ENCODE peak calls at places on chromosomes 11 and 22, in ten cellular contexts. One of them, this sample, is unnamed. For H3K4me1, the result is how much of the 10 kb centered on the place peaks cover.

GRCh38 chr11:94546886-94547285 is 3.2 kb downstream of the FUT4 start:
- DNase-seq in mesendoderm: no peak
- DNase-seq in GM23338: no peak
- DNase-seq in Peyer's patch: peak
- DNase-seq in ovary: no peak
- DNase-seq in transverse colon: peak
- DNase-seq in CD4-positive, CD25-positive, alpha-beta regulatory T cell: peak
- DNase-seq in CD8-positive, alpha-beta T cell: no peak
- DNase-seq in Karpas-422: peak
- DNase-seq in HAP-1: peak
- DNase-seq in this sample: no peak

GRCh38 chr11:27938011-27938410 is 169.9 kb downstream of the KIF18A start:
- DNase-seq in CD4-positive, CD25-positive, alpha-beta regulatory T cell: no peak
- DNase-seq in Karpas-422: peak
- DNase-seq in Peyer's patch: no peak
- DNase-seq in mesendoderm: no peak
- DNase-seq in CD8-positive, alpha-beta T cell: no peak
- DNase-seq in ovary: no peak
- DNase-seq in transverse colon: no peak
- DNase-seq in GM23338: no peak
- DNase-seq in HAP-1: no peak
- DNase-seq in this sample: no peak

GRCh38 chr11:16986434-16987204 is 27.6 kb downstream of the PLEKHA7 start:
- DNase-seq in transverse colon: peak
- DNase-seq in CD4-positive, CD25-positive, alpha-beta regulatory T cell: peak
- DNase-seq in mesendoderm: peak
- DNase-seq in Karpas-422: peak
- DNase-seq in HAP-1: no peak
- DNase-seq in Peyer's patch: peak
- DNase-seq in GM23338: peak
- DNase-seq in CD8-positive, alpha-beta T cell: peak
- DNase-seq in ovary: peak
- DNase-seq in this sample: peak

GRCh38 chr22:26800858-26801257 is 143.5 kb downstream of the MIAT start:
- DNase-seq in ovary: no peak
- DNase-seq in CD8-positive, alpha-beta T cell: no peak
- DNase-seq in mesendoderm: peak
- DNase-seq in Peyer's patch: no peak
- DNase-seq in GM23338: peak
- DNase-seq in HAP-1: no peak
- DNase-seq in transverse colon: no peak
- DNase-seq in Karpas-422: no peak
- DNase-seq in CD4-positive, CD25-positive, alpha-beta regulatory T cell: no peak
- DNase-seq in this sample: no peak

GRCh38 chr11:9071694-9072093 is 19.7 kb downstream of the SCUBE2 start:
- DNase-seq in CD4-positive, CD25-positive, alpha-beta regulatory T cell: no peak
- DNase-seq in mesendoderm: no peak
- DNase-seq in HAP-1: no peak
- DNase-seq in Karpas-422: no peak
- DNase-seq in CD8-positive, alpha-beta T cell: no peak
- DNase-seq in GM23338: no peak
- DNase-seq in ovary: no peak
- DNase-seq in transverse colon: no peak
- DNase-seq in Peyer's patch: no peak
- DNase-seq in this sample: no peak

GRCh38 chr22:45597460-45598192 is 74.0 kb upstream of the ATXN10 start:
- DNase-seq in transverse colon: no peak
- DNase-seq in HAP-1: no peak
- DNase-seq in CD8-positive, alpha-beta T cell: no peak
- DNase-seq in GM23338: no peak
- DNase-seq in mesendoderm: no peak
- DNase-seq in ovary: no peak
- DNase-seq in Karpas-422: no peak
- DNase-seq in Peyer's patch: no peak
- DNase-seq in CD4-positive, CD25-positive, alpha-beta regulatory T cell: no peak
- DNase-seq in this sample: no peak

GRCh38 chr11:44427432-44427831 is 117.5 kb upstream of the ALX4 start:
- DNase-seq in Karpas-422: peak
- DNase-seq in ovary: no peak
- DNase-seq in CD8-positive, alpha-beta T cell: no peak
- DNase-seq in transverse colon: no peak
- DNase-seq in CD4-positive, CD25-positive, alpha-beta regulatory T cell: peak
- DNase-seq in Peyer's patch: no peak
- DNase-seq in mesendoderm: peak
- DNase-seq in GM23338: peak
- DNase-seq in HAP-1: no peak
- DNase-seq in this sample: no peak

GRCh38 chr22:24516301-24516737 is 21.2 kb downstream of the UPB1 start:
- DNase-seq in Peyer's patch: no peak
- DNase-seq in GM23338: peak
- DNase-seq in ovary: no peak
- DNase-seq in mesendoderm: peak
- DNase-seq in HAP-1: no peak
- DNase-seq in CD4-positive, CD25-positive, alpha-beta regulatory T cell: no peak
- DNase-seq in transverse colon: no peak
- DNase-seq in CD8-positive, alpha-beta T cell: no peak
- DNase-seq in Karpas-422: no peak
- DNase-seq in this sample: no peak

GRCh38 chr22:44024288-44024908 is at the start of gene PARVB:
- DNase-seq in Karpas-422: peak
- DNase-seq in ovary: peak
- DNase-seq in CD8-positive, alpha-beta T cell: no peak
- DNase-seq in GM23338: peak
- DNase-seq in CD4-positive, CD25-positive, alpha-beta regulatory T cell: peak
- DNase-seq in transverse colon: peak
- DNase-seq in HAP-1: peak
- DNase-seq in mesendoderm: no peak
- DNase-seq in Peyer's patch: peak
- DNase-seq in this sample: no peak

DNA sequence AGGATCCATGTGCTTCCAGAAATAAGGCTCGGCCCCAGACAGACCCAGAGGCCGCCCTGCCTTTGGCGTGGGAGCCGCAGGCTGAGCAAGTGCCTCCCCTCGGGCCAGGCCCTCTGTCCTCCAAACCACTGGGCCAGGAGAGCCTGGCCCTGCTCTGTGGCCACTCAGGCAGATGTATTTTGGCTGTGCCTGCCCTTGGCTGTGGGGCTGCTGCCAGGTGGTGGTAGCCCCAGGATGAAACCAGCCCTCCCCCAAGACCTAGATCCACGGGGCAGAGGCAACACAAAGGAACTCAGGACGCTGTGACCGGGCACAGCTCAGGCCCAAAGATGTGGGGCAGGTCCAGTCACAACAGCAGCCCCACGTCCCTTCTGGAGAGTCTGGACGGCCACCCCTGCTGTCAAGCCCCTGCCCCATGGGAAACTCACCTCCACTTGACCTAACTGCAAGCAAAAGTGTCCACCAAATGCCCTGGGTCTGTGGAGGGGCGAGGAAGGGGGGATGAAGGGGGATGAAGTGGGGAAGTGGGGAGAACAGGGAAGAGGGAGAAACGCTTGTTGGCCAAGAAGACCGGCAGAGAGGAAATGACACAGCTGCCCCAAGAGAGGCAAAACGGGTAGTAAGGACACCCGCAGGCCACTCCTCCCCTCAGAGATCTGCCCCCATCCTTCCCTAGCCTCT is 23.9 kb downstream of the PISD start:
- DNase-seq in Karpas-422: peak
- DNase-seq in ovary: no peak
- DNase-seq in CD8-positive, alpha-beta T cell: no peak
- DNase-seq in mesendoderm: no peak
- DNase-seq in Peyer's patch: peak
- DNase-seq in GM23338: no peak
- DNase-seq in transverse colon: peak
- DNase-seq in HAP-1: no peak
- DNase-seq in CD4-positive, CD25-positive, alpha-beta regulatory T cell: no peak
- DNase-seq in this sample: no peak
- H3K4me3 ChIP-seq in Karpas-422: peak
- H3K4me3 ChIP-seq in ovary: no peak
- H3K4me3 ChIP-seq in CD8-positive, alpha-beta T cell: no peak
- H3K4me3 ChIP-seq in mesendoderm: no peak
- H3K4me3 ChIP-seq in Peyer's patch: peak
- H3K4me3 ChIP-seq in GM23338: no peak
- H3K4me3 ChIP-seq in transverse colon: no peak
- H3K4me3 ChIP-seq in HAP-1: no peak
- H3K4me3 ChIP-seq in CD4-positive, CD25-positive, alpha-beta regulatory T cell: no peak
- H3K4me3 ChIP-seq in this sample: no peak

GRCh38 chr11:128567130-128567529 is 20.2 kb downstream of the ETS1 start:
- DNase-seq in Peyer's patch: no peak
- DNase-seq in GM23338: no peak
- DNase-seq in Karpas-422: no peak
- DNase-seq in mesendoderm: no peak
- DNase-seq in CD4-positive, CD25-positive, alpha-beta regulatory T cell: no peak
- DNase-seq in CD8-positive, alpha-beta T cell: no peak
- DNase-seq in ovary: no peak
- DNase-seq in HAP-1: no peak
- DNase-seq in transverse colon: no peak
- DNase-seq in this sample: no peak

GRCh38 chr11:128563308-128563707 is 24.1 kb downstream of the ETS1 start:
- DNase-seq in mesendoderm: no peak
- DNase-seq in Karpas-422: no peak
- DNase-seq in CD4-positive, CD25-positive, alpha-beta regulatory T cell: no peak
- DNase-seq in CD8-positive, alpha-beta T cell: no peak
- DNase-seq in transverse colon: no peak
- DNase-seq in HAP-1: no peak
- DNase-seq in GM23338: no peak
- DNase-seq in ovary: no peak
- DNase-seq in Peyer's patch: no peak
- DNase-seq in this sample: no peak

GRCh38 chr11:128565881-128566280 is 21.5 kb downstream of the ETS1 start:
- DNase-seq in HAP-1: no peak
- DNase-seq in ovary: no peak
- DNase-seq in mesendoderm: peak
- DNase-seq in Peyer's patch: peak
- DNase-seq in Karpas-422: no peak
- DNase-seq in CD8-positive, alpha-beta T cell: no peak
- DNase-seq in transverse colon: peak
- DNase-seq in CD4-positive, CD25-positive, alpha-beta regulatory T cell: no peak
- DNase-seq in GM23338: no peak
- DNase-seq in this sample: no peak

GRCh38 chr11:128564642-128565245 is 22.6 kb downstream of the ETS1 start:
- DNase-seq in GM23338: no peak
- DNase-seq in CD8-positive, alpha-beta T cell: no peak
- DNase-seq in mesendoderm: no peak
- DNase-seq in HAP-1: no peak
- DNase-seq in transverse colon: no peak
- DNase-seq in Karpas-422: no peak
- DNase-seq in Peyer's patch: no peak
- DNase-seq in ovary: no peak
- DNase-seq in CD4-positive, CD25-positive, alpha-beta regulatory T cell: no peak
- DNase-seq in this sample: no peak

GRCh38 chr11:128563942-128564641 is 23.3 kb downstream of the ETS1 start:
- DNase-seq in transverse colon: no peak
- DNase-seq in mesendoderm: peak
- DNase-seq in GM23338: no peak
- DNase-seq in Karpas-422: peak
- DNase-seq in CD4-positive, CD25-positive, alpha-beta regulatory T cell: no peak
- DNase-seq in Peyer's patch: peak
- DNase-seq in HAP-1: no peak
- DNase-seq in CD8-positive, alpha-beta T cell: no peak
- DNase-seq in ovary: no peak
- DNase-seq in this sample: no peak
- H3K4me1 ChIP-seq in transverse colon: under half
- H3K4me1 ChIP-seq in mesendoderm: under half
- H3K4me1 ChIP-seq in GM23338: under half
- H3K4me1 ChIP-seq in Karpas-422: under half
- H3K4me1 ChIP-seq in CD4-positive, CD25-positive, alpha-beta regulatory T cell: under half
- H3K4me1 ChIP-seq in Peyer's patch: under half
- H3K4me1 ChIP-seq in HAP-1: under half
- H3K4me1 ChIP-seq in CD8-positive, alpha-beta T cell: under half
- H3K4me1 ChIP-seq in ovary: under half
- H3K4me1 ChIP-seq in this sample: under half

DNA sequence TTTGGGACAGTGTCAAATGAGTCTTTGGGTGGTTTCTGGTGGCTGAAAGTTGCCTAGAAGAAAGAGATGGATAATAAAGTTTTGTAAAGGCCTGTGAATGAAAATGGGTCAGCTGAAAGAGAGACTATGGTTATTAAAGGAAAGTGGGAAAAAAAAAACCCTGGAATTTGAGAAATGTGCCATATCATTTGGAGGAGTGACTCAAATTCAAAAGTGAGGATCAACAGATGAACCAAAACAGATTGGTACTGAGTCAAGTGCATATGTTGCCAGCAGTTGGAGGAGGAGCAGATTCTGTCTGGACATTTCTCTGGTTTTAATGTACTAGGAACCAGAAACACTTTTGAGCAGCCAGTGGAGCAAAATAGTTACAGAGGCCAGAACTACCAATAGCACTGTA is 339.8 kb downstream of the KCNA4 start:
- DNase-seq in CD8-positive, alpha-beta T cell: no peak
- DNase-seq in mesendoderm: no peak
- DNase-seq in ovary: no peak
- DNase-seq in HAP-1: no peak
- DNase-seq in Karpas-422: no peak
- DNase-seq in Peyer's patch: no peak
- DNase-seq in CD4-positive, CD25-positive, alpha-beta regulatory T cell: no peak
- DNase-seq in GM23338: no peak
- DNase-seq in transverse colon: no peak
- DNase-seq in this sample: no peak
- H3K4me3 ChIP-seq in CD8-positive, alpha-beta T cell: no peak
- H3K4me3 ChIP-seq in mesendoderm: no peak
- H3K4me3 ChIP-seq in ovary: no peak
- H3K4me3 ChIP-seq in HAP-1: no peak
- H3K4me3 ChIP-seq in Karpas-422: no peak
- H3K4me3 ChIP-seq in Peyer's patch: no peak
- H3K4me3 ChIP-seq in CD4-positive, CD25-positive, alpha-beta regulatory T cell: no peak
- H3K4me3 ChIP-seq in GM23338: no peak
- H3K4me3 ChIP-seq in transverse colon: no peak
- H3K4me3 ChIP-seq in this sample: no peak

GRCh38 chr11:73978576-73979086 is 4.0 kb downstream of the UCP2 start:
- DNase-seq in GM23338: no peak
- DNase-seq in CD4-positive, CD25-positive, alpha-beta regulatory T cell: no peak
- DNase-seq in ovary: no peak
- DNase-seq in mesendoderm: no peak
- DNase-seq in transverse colon: no peak
- DNase-seq in Karpas-422: no peak
- DNase-seq in HAP-1: no peak
- DNase-seq in CD8-positive, alpha-beta T cell: no peak
- DNase-seq in Peyer's patch: peak
- DNase-seq in this sample: no peak
- H3K4me1 ChIP-seq in GM23338: under half
- H3K4me1 ChIP-seq in CD4-positive, CD25-positive, alpha-beta regulatory T cell: half or more
- H3K4me1 ChIP-seq in ovary: under half
- H3K4me1 ChIP-seq in mesendoderm: under half
- H3K4me1 ChIP-seq in transverse colon: under half
- H3K4me1 ChIP-seq in Karpas-422: half or more
- H3K4me1 ChIP-seq in HAP-1: under half
- H3K4me1 ChIP-seq in CD8-positive, alpha-beta T cell: half or more
- H3K4me1 ChIP-seq in Peyer's patch: under half
- H3K4me1 ChIP-seq in this sample: under half

GRCh38 chr11:119361056-119361787 is 14.7 kb upstream of the MFRP start:
- DNase-seq in ovary: peak
- DNase-seq in Karpas-422: peak
- DNase-seq in Peyer's patch: no peak
- DNase-seq in HAP-1: peak
- DNase-seq in CD8-positive, alpha-beta T cell: no peak
- DNase-seq in transverse colon: no peak
- DNase-seq in GM23338: peak
- DNase-seq in CD4-positive, CD25-positive, alpha-beta regulatory T cell: no peak
- DNase-seq in mesendoderm: peak
- DNase-seq in this sample: peak
- H3K4me3 ChIP-seq in ovary: no peak
- H3K4me3 ChIP-seq in Karpas-422: peak
- H3K4me3 ChIP-seq in Peyer's patch: no peak
- H3K4me3 ChIP-seq in HAP-1: no peak
- H3K4me3 ChIP-seq in CD8-positive, alpha-beta T cell: no peak
- H3K4me3 ChIP-seq in transverse colon: no peak
- H3K4me3 ChIP-seq in GM23338: peak
- H3K4me3 ChIP-seq in CD4-positive, CD25-positive, alpha-beta regulatory T cell: no peak
- H3K4me3 ChIP-seq in mesendoderm: no peak
- H3K4me3 ChIP-seq in this sample: no peak